ENCODE peak calls at places on chromosomes 12 and 14, in four cellular contexts. F, R, G and D are unnamed samples.

GRCh38 chr12:106096376-106096775 is 42.4 kb downstream of the NUAK1 start:
- DNase-seq in F (no peak), R (no peak), G (no peak), D (no peak)

GRCh38 chr12:75747572-75747995 is 236.2 kb upstream of the KRR1 start:
- DNase-seq in F (no peak), R (no peak), G (no peak), D (no peak)

GRCh38 chr12:13210022-13210539 is 13.6 kb downstream of the EMP1 start:
- DNase-seq in F (no peak), R (no peak), G (no peak), D (no peak)

GRCh38 chr14:64983439-64984310 is 3.0 kb upstream of the FNTB start:
- DNase-seq in F (peak), R (peak), G (no peak), D (peak)

GRCh38 chr12:44372259-44372658 is 503.9 kb downstream of the NELL2 start:
- DNase-seq in F (no peak), R (no peak), G (no peak), D (no peak)

GRCh38 chr14:77039285-77040058 is 11.0 kb upstream of the IRF2BPL start:
- DNase-seq in F (no peak), R (no peak), G (no peak), D (no peak)

GRCh38 chr12:44314007-44314500 is 478.2 kb downstream of the TMEM117 start:
- DNase-seq in F (no peak), R (no peak), G (no peak), D (no peak)

GRCh38 chr12:105204916-105205315 is 31.1 kb downstream of the APPL2 start:
- DNase-seq in F (no peak), R (no peak), G (no peak), D (no peak)

GRCh38 chr12:53044052-53044581 is 5.7 kb upstream of the TNS2 start:
- DNase-seq in F (peak), R (peak), G (no peak), D (no peak)

GRCh38 chr12:132484891-132485441 is 5.0 kb upstream of the FBRSL1 start:
- DNase-seq in F (no peak), R (no peak), G (no peak), D (no peak)

GRCh38 chr12:67514502-67514901 is 134.0 kb upstream of the DYRK2 start:
- DNase-seq in F (no peak), R (no peak), G (no peak), D (no peak)

GRCh38 chr12:93741741-93742085 is 64.5 kb downstream of the CRADD start:
- DNase-seq in F (no peak), R (peak), G (no peak), D (no peak)

GRCh38 chr12:19201653-19202052 is 72.1 kb downstream of the PLEKHA5 start:
- DNase-seq in F (no peak), R (no peak), G (no peak), D (no peak)

GRCh38 chr14:69999246-69999645 is 120.0 kb downstream of the SMOC1 start:
- DNase-seq in F (no peak), R (no peak), G (no peak), D (peak)

GRCh38 chr12:51977320-51977753 is 25.8 kb downstream of the ACVR1B start:
- DNase-seq in F (no peak), R (peak), G (no peak), D (no peak)

GRCh38 chr12:104546575-104546974 is 89.8 kb downstream of the CHST11 start:
- DNase-seq in F (no peak), R (no peak), G (no peak), D (no peak)

GRCh38 chr14:36070056-36071043 is 106.2 kb downstream of the PTCSC3 start:
- DNase-seq in F (peak), R (peak), G (no peak), D (peak)

GRCh38 chr14:31622060-31622459 is 60.9 kb downstream of the NUBPL start:
- DNase-seq in F (no peak), R (no peak), G (no peak), D (no peak)

GRCh38 chr14:103905861-103906456 is 22.3 kb upstream of the TDRD9 start:
- DNase-seq in F (no peak), R (no peak), G (no peak), D (no peak)

GRCh38 chr12:72448089-72448488 is 175.9 kb downstream of the TRHDE start:
- DNase-seq in F (no peak), R (no peak), G (no peak), D (no peak)

DNA sequence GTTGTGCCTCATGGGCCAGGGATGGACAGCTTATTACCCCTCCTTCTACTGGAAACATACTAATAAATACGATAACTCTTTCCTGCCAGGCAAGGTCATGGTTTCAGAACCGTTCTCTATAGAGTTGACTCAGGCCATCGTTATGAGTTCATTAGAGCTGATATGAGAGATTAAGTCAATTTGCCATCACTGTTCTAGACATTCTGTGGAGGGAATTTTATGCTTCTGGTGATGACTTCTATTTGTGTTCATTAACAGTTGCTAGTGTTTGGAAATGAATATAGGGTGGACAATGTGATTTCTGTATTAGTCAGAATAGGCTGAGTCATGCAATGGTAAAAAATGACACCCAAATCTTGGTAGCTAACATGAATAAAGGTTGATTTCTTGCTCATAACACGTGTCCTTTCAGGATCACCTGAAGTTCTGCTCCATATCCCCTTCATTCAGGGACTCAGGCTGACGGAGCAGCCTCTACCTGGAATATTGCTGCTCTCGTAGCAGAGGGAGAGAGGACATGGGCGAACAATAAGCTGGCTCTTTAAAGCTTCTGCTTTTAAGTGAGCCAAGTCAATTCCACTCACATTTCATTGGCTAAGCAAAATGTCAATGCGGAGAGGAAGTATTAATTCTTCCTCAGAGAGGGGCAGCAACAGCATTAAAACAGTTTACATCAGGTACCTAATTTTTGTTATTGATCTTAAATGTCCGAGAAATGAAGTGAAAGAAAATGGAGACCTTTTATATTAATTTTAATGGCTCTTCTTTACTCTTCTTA is 18.6 kb upstream of the TBPL2 start:
- DNase-seq in F (no peak), R (no peak), G (no peak), D (no peak)
- TF ChIP-seq SP1 in F (no peak), R (no peak), G (no peak), D (no peak)

DNA sequence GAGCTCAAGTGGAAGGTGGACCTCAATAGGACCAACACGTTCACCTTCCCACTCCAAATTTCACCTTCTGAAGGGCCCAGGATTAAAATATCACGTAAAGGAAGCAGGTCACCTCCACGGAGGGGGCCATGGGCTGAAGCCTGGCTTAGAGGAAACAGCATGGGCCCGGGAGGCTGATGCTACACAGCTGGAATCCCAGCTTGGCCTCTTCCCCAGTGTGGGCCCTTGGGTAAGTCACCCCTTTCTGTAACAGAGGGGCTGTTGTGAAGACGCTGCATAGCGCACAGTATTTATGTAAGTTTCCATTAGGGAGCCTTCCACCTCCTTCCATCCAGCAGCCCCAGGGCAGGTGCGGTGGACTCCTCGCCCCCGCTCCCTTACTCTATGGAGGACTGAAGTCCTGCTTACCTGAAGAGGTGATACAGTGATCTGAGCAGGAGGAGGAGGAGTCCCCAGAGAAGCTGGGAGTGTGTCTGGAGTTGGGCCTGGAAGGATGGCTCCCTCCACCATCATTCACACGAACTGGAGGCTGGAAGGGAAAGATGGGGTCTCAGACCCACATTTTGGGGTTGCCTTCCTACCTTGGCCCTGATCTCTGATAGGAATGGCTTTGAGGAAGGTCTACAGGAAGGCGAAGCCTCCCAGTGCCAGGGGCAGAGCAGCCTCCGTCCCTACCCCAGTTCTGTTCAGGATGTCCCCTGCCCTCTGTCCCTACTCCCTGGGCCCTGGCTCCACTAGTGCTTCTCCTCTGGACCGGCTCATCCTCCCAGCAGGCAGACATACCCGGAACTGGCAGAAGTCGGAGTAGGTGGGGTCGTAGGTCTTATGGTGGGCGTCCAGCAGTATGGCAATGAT is 37.2 kb upstream of the HDAC7 start:
- DNase-seq in F (no peak), R (no peak), G (no peak), D (no peak)
- TF ChIP-seq BHLHE40 in F (no peak), R (no peak), G (no peak), D (no peak)

GRCh38 chr12:64678835-64679234 is 68.5 kb downstream of the RASSF3 start:
- DNase-seq in F (peak), R (no peak), G (no peak), D (no peak)
- TF ChIP-seq TARDBP in F (no peak), R (no peak), G (no peak), D (no peak)

GRCh38 chr14:61320806-61321384 is 484 bp upstream of the PRKCH start:
- DNase-seq in F (no peak), R (no peak), G (no peak), D (no peak)

GRCh38 chr14:61322011-61322798 is 826 bp downstream of the PRKCH start:
- DNase-seq in F (no peak), R (no peak), G (no peak), D (no peak)

GRCh38 chr14:61323970-61324369 is 2.6 kb downstream of the PRKCH start:
- DNase-seq in F (no peak), R (no peak), G (no peak), D (no peak)

GRCh38 chr14:61321385-61322010 is at the start of gene PRKCH:
- DNase-seq in F (peak), R (peak), G (no peak), D (peak)

DNA sequence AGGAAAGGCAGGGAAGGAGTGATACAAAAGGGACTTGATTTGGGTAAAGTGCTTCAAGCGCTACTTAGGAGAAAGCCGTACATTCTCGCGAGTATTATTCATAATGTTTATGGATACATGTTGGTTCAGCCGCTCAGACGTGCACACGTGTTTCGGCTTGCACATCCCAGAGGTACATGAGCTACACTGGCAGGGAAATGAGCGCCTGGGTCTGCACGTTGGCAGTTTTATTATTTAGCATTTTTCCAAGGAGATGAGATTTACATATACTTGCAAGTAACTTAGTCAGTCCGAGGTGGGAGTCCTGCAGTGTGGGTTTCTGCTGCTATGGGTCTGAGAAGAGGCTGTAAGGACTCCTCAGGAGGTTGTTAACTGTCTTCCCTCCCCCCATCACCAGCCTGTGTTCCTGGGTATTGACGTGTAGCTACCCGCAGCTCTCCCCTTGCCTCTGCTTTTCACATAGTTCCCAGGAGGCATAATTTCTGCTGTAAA is 1.5 kb downstream of the PRKCH start:
- DNase-seq in F (no peak), R (no peak), G (no peak), D (no peak)
- TF ChIP-seq SP1 in F (no peak), R (no peak), G (no peak), D (no peak)

GRCh38 chr14:83071888-83072501 is 1538.3 kb upstream of the SEL1L start:
- DNase-seq in F (no peak), R (peak), G (peak), D (no peak)
- TF ChIP-seq BHLHE40 in F (no peak), R (no peak), G (peak), D (no peak)

GRCh38 chr14:85963486-85963885 is 433.5 kb downstream of the FLRT2 start:
- DNase-seq in F (no peak), R (no peak), G (no peak), D (no peak)
- TF ChIP-seq TARDBP in F (no peak), R (no peak), G (no peak), D (no peak)

DNA sequence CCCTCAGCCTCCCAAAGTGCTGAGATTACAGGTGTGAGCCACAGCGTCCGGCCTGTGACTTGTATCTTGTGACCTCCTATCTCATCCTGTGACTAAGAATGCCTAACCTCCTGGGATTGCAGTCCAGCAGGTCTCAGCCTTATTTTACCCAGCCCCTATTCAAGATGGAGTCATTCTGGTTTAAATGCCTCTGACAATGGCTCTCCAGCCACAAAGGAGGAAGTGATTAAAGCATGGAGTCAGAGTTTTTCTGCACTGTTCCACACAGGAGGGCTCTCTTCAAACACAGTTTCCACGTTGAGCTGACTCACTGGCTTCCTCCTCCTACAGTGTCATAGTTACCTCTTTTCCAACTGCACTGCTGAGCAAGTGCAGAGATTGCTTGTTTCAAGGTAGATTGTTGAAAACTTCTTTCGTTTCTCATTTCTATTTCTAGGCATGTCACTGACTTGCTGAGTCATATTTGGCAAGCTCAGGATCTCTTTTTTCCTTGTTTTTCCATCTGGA is 383.8 kb downstream of the PCNX1 start:
- DNase-seq in F (peak), R (peak), G (peak), D (no peak)
- TF ChIP-seq SP1 in F (no peak), R (no peak), G (no peak), D (no peak)

GRCh38 chr14:22107734-22108133 is 434.1 kb upstream of the OR4E1 start:
- DNase-seq in F (no peak), R (no peak), G (no peak), D (no peak)

GRCh38 chr14:22106700-22107697 is 433.4 kb upstream of the OR4E1 start:
- DNase-seq in F (no peak), R (no peak), G (no peak), D (no peak)

GRCh38 chr14:22113401-22113800 is 439.8 kb upstream of the OR4E1 start:
- DNase-seq in F (no peak), R (no peak), G (no peak), D (no peak)

DNA sequence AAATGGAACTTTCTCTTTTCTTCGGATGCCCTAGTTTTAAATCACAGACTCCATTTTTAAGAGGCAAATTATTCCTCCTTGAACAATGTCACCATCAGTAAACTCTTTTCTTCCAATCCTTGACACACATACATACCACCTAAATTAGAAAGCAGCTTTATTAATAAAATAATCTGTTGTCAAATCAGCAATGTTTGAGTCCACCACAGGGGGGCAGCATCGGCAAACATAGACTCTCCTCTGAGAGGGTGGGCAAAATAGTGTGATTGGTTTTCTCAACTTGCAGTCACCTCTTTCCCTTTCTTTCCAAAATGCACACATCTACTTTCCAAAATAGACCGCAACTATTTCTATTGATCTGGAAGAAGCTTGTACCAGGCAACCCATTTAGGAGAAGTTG is 438.4 kb upstream of the OR4E1 start:
- DNase-seq in F (peak), R (peak), G (no peak), D (peak)
- TF ChIP-seq BHLHE40 in F (no peak), R (no peak), G (no peak), D (no peak)